ENCODE peak calls at places on chromosomes 13 and 19, in five cellular contexts. One of them, this sample, is unnamed.

GRCh38 chr19:45442927-45443461 is 19.3 kb upstream of the ERCC1 start:
- DNase-seq in activated naive CD8-positive, alpha-beta T cell treated with anti-CD3 and anti-CD28 coated beads for 36 hours: no peak
- DNase-seq in COR-L47: no peak
- DNase-seq in T follicular helper cell: no peak
- DNase-seq in stimulated activated effector memory CD8-positive, alpha-beta T cell treated with anti-CD3 and anti-CD28 coated beads, Interleukin-12 subunit alpha, Interleukin-12 subunit beta, amount 100 ng/mL, for 72 hours: peak; percentile 64
- DNase-seq in this sample: no peak

GRCh38 chr19:51921949-51922348 is 5.3 kb upstream of the ZNF613 start:
- DNase-seq in T follicular helper cell: no peak
- DNase-seq in stimulated activated effector memory CD8-positive, alpha-beta T cell treated with anti-CD3 and anti-CD28 coated beads, Interleukin-12 subunit alpha, Interleukin-12 subunit beta, amount 100 ng/mL, for 72 hours: no peak
- DNase-seq in COR-L47: no peak
- DNase-seq in activated naive CD8-positive, alpha-beta T cell treated with anti-CD3 and anti-CD28 coated beads for 36 hours: no peak
- DNase-seq in this sample: no peak

GRCh38 chr19:45569619-45570421 is 14.8 kb downstream of the OPA3 start:
- DNase-seq in activated naive CD8-positive, alpha-beta T cell treated with anti-CD3 and anti-CD28 coated beads for 36 hours: peak; percentile 62
- DNase-seq in T follicular helper cell: peak; percentile 25
- DNase-seq in stimulated activated effector memory CD8-positive, alpha-beta T cell treated with anti-CD3 and anti-CD28 coated beads, Interleukin-12 subunit alpha, Interleukin-12 subunit beta, amount 100 ng/mL, for 72 hours: peak; percentile 83
- DNase-seq in COR-L47: no peak
- DNase-seq in this sample: no peak

GRCh38 chr19:35643255-35644205 is 2.0 kb downstream of the ETV2 start:
- DNase-seq in T follicular helper cell: peak; percentile 61
- DNase-seq in COR-L47: peak; percentile 67
- DNase-seq in activated naive CD8-positive, alpha-beta T cell treated with anti-CD3 and anti-CD28 coated beads for 36 hours: peak; percentile 82
- DNase-seq in stimulated activated effector memory CD8-positive, alpha-beta T cell treated with anti-CD3 and anti-CD28 coated beads, Interleukin-12 subunit alpha, Interleukin-12 subunit beta, amount 100 ng/mL, for 72 hours: peak; percentile 95
- DNase-seq in this sample: peak; percentile 96

GRCh38 chr19:15279326-15279904 is 47.2 kb upstream of the EPHX3 start:
- DNase-seq in stimulated activated effector memory CD8-positive, alpha-beta T cell treated with anti-CD3 and anti-CD28 coated beads, Interleukin-12 subunit alpha, Interleukin-12 subunit beta, amount 100 ng/mL, for 72 hours: no peak
- DNase-seq in activated naive CD8-positive, alpha-beta T cell treated with anti-CD3 and anti-CD28 coated beads for 36 hours: no peak
- DNase-seq in T follicular helper cell: no peak
- DNase-seq in COR-L47: no peak
- DNase-seq in this sample: no peak

GRCh38 chr13:32624441-32624840 is 38.2 kb downstream of the PDS5B start:
- DNase-seq in COR-L47: no peak
- DNase-seq in activated naive CD8-positive, alpha-beta T cell treated with anti-CD3 and anti-CD28 coated beads for 36 hours: no peak
- DNase-seq in stimulated activated effector memory CD8-positive, alpha-beta T cell treated with anti-CD3 and anti-CD28 coated beads, Interleukin-12 subunit alpha, Interleukin-12 subunit beta, amount 100 ng/mL, for 72 hours: no peak
- DNase-seq in T follicular helper cell: no peak
- DNase-seq in this sample: no peak

GRCh38 chr13:95083758-95084157 is 217.5 kb downstream of the ABCC4 start:
- DNase-seq in activated naive CD8-positive, alpha-beta T cell treated with anti-CD3 and anti-CD28 coated beads for 36 hours: no peak
- DNase-seq in T follicular helper cell: no peak
- DNase-seq in COR-L47: no peak
- DNase-seq in stimulated activated effector memory CD8-positive, alpha-beta T cell treated with anti-CD3 and anti-CD28 coated beads, Interleukin-12 subunit alpha, Interleukin-12 subunit beta, amount 100 ng/mL, for 72 hours: no peak
- DNase-seq in this sample: no peak

GRCh38 chr13:34762312-34762711 is 179.8 kb upstream of the NBEA start:
- DNase-seq in activated naive CD8-positive, alpha-beta T cell treated with anti-CD3 and anti-CD28 coated beads for 36 hours: no peak
- DNase-seq in stimulated activated effector memory CD8-positive, alpha-beta T cell treated with anti-CD3 and anti-CD28 coated beads, Interleukin-12 subunit alpha, Interleukin-12 subunit beta, amount 100 ng/mL, for 72 hours: no peak
- DNase-seq in COR-L47: no peak
- DNase-seq in T follicular helper cell: no peak
- DNase-seq in this sample: no peak

GRCh38 chr13:113129921-113130750 is 7.5 kb downstream of the F10 start:
- DNase-seq in T follicular helper cell: no peak
- DNase-seq in stimulated activated effector memory CD8-positive, alpha-beta T cell treated with anti-CD3 and anti-CD28 coated beads, Interleukin-12 subunit alpha, Interleukin-12 subunit beta, amount 100 ng/mL, for 72 hours: no peak
- DNase-seq in COR-L47: no peak
- DNase-seq in activated naive CD8-positive, alpha-beta T cell treated with anti-CD3 and anti-CD28 coated beads for 36 hours: peak; percentile 57
- DNase-seq in this sample: no peak

GRCh38 chr19:12880551-12881171 is 588 bp downstream of the DNASE2 start:
- DNase-seq in stimulated activated effector memory CD8-positive, alpha-beta T cell treated with anti-CD3 and anti-CD28 coated beads, Interleukin-12 subunit alpha, Interleukin-12 subunit beta, amount 100 ng/mL, for 72 hours: no peak
- DNase-seq in COR-L47: no peak
- DNase-seq in activated naive CD8-positive, alpha-beta T cell treated with anti-CD3 and anti-CD28 coated beads for 36 hours: no peak
- DNase-seq in T follicular helper cell: no peak
- DNase-seq in this sample: no peak

GRCh38 chr13:102854675-102855074 is 8.8 kb downstream of the ERCC5 start:
- DNase-seq in T follicular helper cell: no peak
- DNase-seq in COR-L47: no peak
- DNase-seq in stimulated activated effector memory CD8-positive, alpha-beta T cell treated with anti-CD3 and anti-CD28 coated beads, Interleukin-12 subunit alpha, Interleukin-12 subunit beta, amount 100 ng/mL, for 72 hours: no peak
- DNase-seq in activated naive CD8-positive, alpha-beta T cell treated with anti-CD3 and anti-CD28 coated beads for 36 hours: no peak
- DNase-seq in this sample: no peak

GRCh38 chr13:51364404-51365008 is 25.0 kb downstream of the SERPINE3 start:
- DNase-seq in T follicular helper cell: no peak
- DNase-seq in stimulated activated effector memory CD8-positive, alpha-beta T cell treated with anti-CD3 and anti-CD28 coated beads, Interleukin-12 subunit alpha, Interleukin-12 subunit beta, amount 100 ng/mL, for 72 hours: no peak
- DNase-seq in activated naive CD8-positive, alpha-beta T cell treated with anti-CD3 and anti-CD28 coated beads for 36 hours: no peak
- DNase-seq in COR-L47: no peak
- DNase-seq in this sample: no peak

GRCh38 chr19:1862424-1863307 is 713 bp downstream of the KLF16 start:
- DNase-seq in COR-L47: peak; percentile 36
- DNase-seq in stimulated activated effector memory CD8-positive, alpha-beta T cell treated with anti-CD3 and anti-CD28 coated beads, Interleukin-12 subunit alpha, Interleukin-12 subunit beta, amount 100 ng/mL, for 72 hours: peak; percentile 82
- DNase-seq in activated naive CD8-positive, alpha-beta T cell treated with anti-CD3 and anti-CD28 coated beads for 36 hours: peak; percentile 76
- DNase-seq in T follicular helper cell: peak; percentile 58
- DNase-seq in this sample: peak; percentile 81

GRCh38 chr19:23991170-23991569 is 76.5 kb downstream of the ZNF726 start:
- DNase-seq in stimulated activated effector memory CD8-positive, alpha-beta T cell treated with anti-CD3 and anti-CD28 coated beads, Interleukin-12 subunit alpha, Interleukin-12 subunit beta, amount 100 ng/mL, for 72 hours: no peak
- DNase-seq in COR-L47: peak; percentile 86
- DNase-seq in activated naive CD8-positive, alpha-beta T cell treated with anti-CD3 and anti-CD28 coated beads for 36 hours: no peak
- DNase-seq in T follicular helper cell: no peak
- DNase-seq in this sample: no peak

GRCh38 chr13:107721436-107721835 is 493.9 kb downstream of the LIG4 start:
- DNase-seq in stimulated activated effector memory CD8-positive, alpha-beta T cell treated with anti-CD3 and anti-CD28 coated beads, Interleukin-12 subunit alpha, Interleukin-12 subunit beta, amount 100 ng/mL, for 72 hours: no peak
- DNase-seq in T follicular helper cell: no peak
- DNase-seq in COR-L47: peak; percentile 48
- DNase-seq in activated naive CD8-positive, alpha-beta T cell treated with anti-CD3 and anti-CD28 coated beads for 36 hours: no peak
- DNase-seq in this sample: no peak

GRCh38 chr13:36801035-36801434 is 18.0 kb upstream of the RFXAP start:
- DNase-seq in T follicular helper cell: no peak
- DNase-seq in activated naive CD8-positive, alpha-beta T cell treated with anti-CD3 and anti-CD28 coated beads for 36 hours: no peak
- DNase-seq in stimulated activated effector memory CD8-positive, alpha-beta T cell treated with anti-CD3 and anti-CD28 coated beads, Interleukin-12 subunit alpha, Interleukin-12 subunit beta, amount 100 ng/mL, for 72 hours: no peak
- DNase-seq in COR-L47: no peak
- DNase-seq in this sample: no peak

GRCh38 chr13:107205318-107206112 is 637.6 kb upstream of the ARGLU1 start:
- DNase-seq in activated naive CD8-positive, alpha-beta T cell treated with anti-CD3 and anti-CD28 coated beads for 36 hours: peak; percentile 50
- DNase-seq in COR-L47: peak; percentile 73
- DNase-seq in T follicular helper cell: peak; percentile 20
- DNase-seq in stimulated activated effector memory CD8-positive, alpha-beta T cell treated with anti-CD3 and anti-CD28 coated beads, Interleukin-12 subunit alpha, Interleukin-12 subunit beta, amount 100 ng/mL, for 72 hours: peak; percentile 53
- DNase-seq in this sample: peak; percentile 24

GRCh38 chr19:38663957-38664502 is 16.6 kb downstream of the ACTN4 start:
- DNase-seq in COR-L47: no peak
- DNase-seq in T follicular helper cell: no peak
- DNase-seq in stimulated activated effector memory CD8-positive, alpha-beta T cell treated with anti-CD3 and anti-CD28 coated beads, Interleukin-12 subunit alpha, Interleukin-12 subunit beta, amount 100 ng/mL, for 72 hours: no peak
- DNase-seq in activated naive CD8-positive, alpha-beta T cell treated with anti-CD3 and anti-CD28 coated beads for 36 hours: no peak
- DNase-seq in this sample: no peak

GRCh38 chr19:6453951-6454565 is 5.5 kb downstream of the SLC25A23 start:
- DNase-seq in T follicular helper cell: no peak
- DNase-seq in stimulated activated effector memory CD8-positive, alpha-beta T cell treated with anti-CD3 and anti-CD28 coated beads, Interleukin-12 subunit alpha, Interleukin-12 subunit beta, amount 100 ng/mL, for 72 hours: no peak
- DNase-seq in activated naive CD8-positive, alpha-beta T cell treated with anti-CD3 and anti-CD28 coated beads for 36 hours: no peak
- DNase-seq in COR-L47: no peak
- DNase-seq in this sample: no peak

GRCh38 chr19:1134431-1134830 is 30.6 kb downstream of the GPX4 start:
- DNase-seq in activated naive CD8-positive, alpha-beta T cell treated with anti-CD3 and anti-CD28 coated beads for 36 hours: no peak
- DNase-seq in stimulated activated effector memory CD8-positive, alpha-beta T cell treated with anti-CD3 and anti-CD28 coated beads, Interleukin-12 subunit alpha, Interleukin-12 subunit beta, amount 100 ng/mL, for 72 hours: no peak
- DNase-seq in COR-L47: no peak
- DNase-seq in T follicular helper cell: no peak
- DNase-seq in this sample: no peak

GRCh38 chr13:84032116-84032515 is 149.8 kb upstream of the SLITRK1 start:
- DNase-seq in T follicular helper cell: no peak
- DNase-seq in COR-L47: no peak
- DNase-seq in activated naive CD8-positive, alpha-beta T cell treated with anti-CD3 and anti-CD28 coated beads for 36 hours: no peak
- DNase-seq in stimulated activated effector memory CD8-positive, alpha-beta T cell treated with anti-CD3 and anti-CD28 coated beads, Interleukin-12 subunit alpha, Interleukin-12 subunit beta, amount 100 ng/mL, for 72 hours: no peak
- DNase-seq in this sample: no peak

GRCh38 chr13:21012841-21013681 is 48.3 kb downstream of the LATS2 start:
- DNase-seq in T follicular helper cell: no peak
- DNase-seq in stimulated activated effector memory CD8-positive, alpha-beta T cell treated with anti-CD3 and anti-CD28 coated beads, Interleukin-12 subunit alpha, Interleukin-12 subunit beta, amount 100 ng/mL, for 72 hours: no peak
- DNase-seq in activated naive CD8-positive, alpha-beta T cell treated with anti-CD3 and anti-CD28 coated beads for 36 hours: no peak
- DNase-seq in COR-L47: no peak
- DNase-seq in this sample: no peak

GRCh38 chr19:41218615-41219507 is at the start of gene AXL:
- DNase-seq in activated naive CD8-positive, alpha-beta T cell treated with anti-CD3 and anti-CD28 coated beads for 36 hours: no peak
- DNase-seq in COR-L47: no peak
- DNase-seq in stimulated activated effector memory CD8-positive, alpha-beta T cell treated with anti-CD3 and anti-CD28 coated beads, Interleukin-12 subunit alpha, Interleukin-12 subunit beta, amount 100 ng/mL, for 72 hours: no peak
- DNase-seq in T follicular helper cell: no peak
- DNase-seq in this sample: peak; percentile 70

GRCh38 chr13:108835082-108835481 is 205.7 kb downstream of the MYO16 start:
- DNase-seq in activated naive CD8-positive, alpha-beta T cell treated with anti-CD3 and anti-CD28 coated beads for 36 hours: no peak
- DNase-seq in T follicular helper cell: no peak
- DNase-seq in stimulated activated effector memory CD8-positive, alpha-beta T cell treated with anti-CD3 and anti-CD28 coated beads, Interleukin-12 subunit alpha, Interleukin-12 subunit beta, amount 100 ng/mL, for 72 hours: no peak
- DNase-seq in COR-L47: no peak
- DNase-seq in this sample: no peak

GRCh38 chr13:72545030-72545719 is 182.3 kb downstream of the MZT1 start:
- DNase-seq in stimulated activated effector memory CD8-positive, alpha-beta T cell treated with anti-CD3 and anti-CD28 coated beads, Interleukin-12 subunit alpha, Interleukin-12 subunit beta, amount 100 ng/mL, for 72 hours: no peak
- DNase-seq in activated naive CD8-positive, alpha-beta T cell treated with anti-CD3 and anti-CD28 coated beads for 36 hours: no peak
- DNase-seq in COR-L47: no peak
- DNase-seq in T follicular helper cell: no peak
- DNase-seq in this sample: no peak

GRCh38 chr13:48236528-48237353 is 3.7 kb downstream of the ITM2B start:
- DNase-seq in stimulated activated effector memory CD8-positive, alpha-beta T cell treated with anti-CD3 and anti-CD28 coated beads, Interleukin-12 subunit alpha, Interleukin-12 subunit beta, amount 100 ng/mL, for 72 hours: no peak
- DNase-seq in T follicular helper cell: no peak
- DNase-seq in activated naive CD8-positive, alpha-beta T cell treated with anti-CD3 and anti-CD28 coated beads for 36 hours: no peak
- DNase-seq in COR-L47: no peak
- DNase-seq in this sample: no peak